ENCODE peak calls at places on chromosomes 13 and 19, in eight cellular contexts. I is HCT116, G is esophagus muscularis mucosa, R is transverse colon, O is spleen, W is sigmoid colon, V is GM23338, X is GM12892. H is an unnamed sample.

GRCh38 chr19:10961073-10961762 is 388 bp downstream of the SMARCA4 start:
- DNase-seq in I (no peak), G (no peak), R (peak), O (no peak), W (peak), V (peak), X (no peak), H (no peak)

GRCh38 chr19:1241417-1242095 is at the start of gene ATP5F1D:
- DNase-seq in I (no peak), G (peak), R (peak), O (peak), W (peak), V (peak), X (peak), H (peak)

GRCh38 chr13:71789952-71790351 is 77.1 kb downstream of the DACH1 start:
- DNase-seq in I (no peak), G (no peak), R (no peak), O (no peak), W (no peak), V (no peak), X (no peak), H (no peak)

GRCh38 chr19:950352-951066 is 24.7 kb downstream of the ARID3A start:
- DNase-seq in I (no peak), G (no peak), R (no peak), O (no peak), W (no peak), V (no peak), X (no peak), H (no peak)

GRCh38 chr13:93915269-93915809 is 564.1 kb downstream of the DCT start:
- DNase-seq in I (no peak), G (no peak), R (no peak), O (no peak), W (no peak), V (no peak), X (no peak), H (no peak)

GRCh38 chr13:24877531-24877930 is 113.6 kb downstream of the RNF17 start:
- DNase-seq in I (no peak), G (no peak), R (no peak), O (no peak), W (no peak), V (no peak), X (no peak), H (no peak)

GRCh38 chr19:38695832-38696732 is 48.2 kb downstream of the CAPN12 start:
- DNase-seq in I (no peak), G (no peak), R (no peak), O (no peak), W (no peak), V (no peak), X (no peak), H (no peak)

GRCh38 chr19:20472854-20473253 is 92.7 kb downstream of the ZNF737 start:
- DNase-seq in I (no peak), G (no peak), R (no peak), O (no peak), W (no peak), V (peak), X (no peak), H (no peak)

GRCh38 chr19:29530549-29531457 is 5.0 kb downstream of the VSTM2B start:
- DNase-seq in I (no peak), G (no peak), R (no peak), O (peak), W (peak), V (peak), X (no peak), H (no peak)

GRCh38 chr13:67574320-67575233 is 344.4 kb upstream of the PCDH9 start:
- DNase-seq in I (no peak), G (no peak), R (no peak), O (no peak), W (no peak), V (no peak), X (no peak), H (no peak)

GRCh38 chr13:84823528-84823927 is 941.3 kb upstream of the SLITRK1 start:
- DNase-seq in I (no peak), G (no peak), R (no peak), O (no peak), W (no peak), V (no peak), X (no peak), H (no peak)

GRCh38 chr19:31402931-31403330 is 53.7 kb upstream of the TSHZ3 start:
- DNase-seq in I (no peak), G (no peak), R (no peak), O (no peak), W (no peak), V (no peak), X (no peak), H (no peak)

DNA sequence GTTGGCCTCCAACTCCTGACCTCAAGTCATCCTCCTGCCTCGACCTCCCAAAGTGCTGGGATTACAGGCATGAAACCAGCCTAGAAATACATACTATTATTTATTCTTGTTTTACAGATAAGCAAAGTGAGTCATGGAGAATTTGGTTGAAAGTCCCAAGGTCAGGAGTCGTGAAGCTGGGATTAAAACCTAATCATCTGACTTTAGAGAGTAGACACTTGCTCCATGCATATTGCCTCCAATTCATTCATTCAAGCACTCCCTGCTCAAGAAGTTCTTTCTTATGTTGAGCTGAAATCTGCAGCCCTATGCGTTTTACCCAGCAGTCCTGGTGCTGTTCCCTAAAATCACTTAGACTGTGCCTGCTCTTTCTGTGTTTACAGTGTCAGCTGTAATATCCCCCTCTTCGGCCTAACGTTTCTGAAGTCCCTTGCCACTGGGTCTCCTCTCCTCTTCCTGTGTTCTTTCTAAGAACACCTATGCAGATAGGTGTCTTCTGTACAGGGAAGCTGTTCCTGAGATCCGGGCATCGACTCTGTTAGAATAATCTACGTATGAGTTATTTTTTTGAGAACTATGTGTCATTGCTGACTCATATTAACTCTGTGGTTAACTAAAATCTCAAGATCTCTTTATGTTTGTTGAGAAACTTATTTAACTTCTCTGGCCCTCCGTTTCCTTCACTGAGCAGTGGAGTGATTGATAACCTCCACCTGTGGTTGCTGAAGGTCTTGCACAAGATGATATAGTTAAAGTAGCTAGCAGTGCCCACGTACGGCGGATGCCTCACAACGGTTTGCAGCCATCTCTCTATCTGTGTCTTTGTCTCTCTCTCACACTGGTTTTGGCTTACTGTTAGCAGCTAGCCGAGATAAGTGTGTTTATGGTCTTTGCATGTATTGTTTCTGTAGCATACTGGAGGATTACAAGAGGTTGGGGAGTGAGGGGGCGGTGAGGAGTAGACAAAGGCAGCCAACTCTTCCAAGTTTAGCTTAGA is 4.6 kb downstream of the ALOX5AP start:
- DNase-seq in I (peak), G (no peak), R (no peak), O (no peak), W (no peak), V (no peak), X (peak), H (no peak)
- TF ChIP-seq POLR2AphosphoS5 in I (no peak), G (no peak), R (no peak), O (no peak), W (no peak), V (no peak), X (peak), H (peak)

GRCh38 chr13:113584205-113584869 is at the start of gene TFDP1:
- DNase-seq in I (peak), G (peak), R (peak), O (peak), W (peak), V (peak), X (peak), H (peak)
- TF ChIP-seq POLR2AphosphoS5 in I (peak), G (no peak), R (no peak), O (peak), W (no peak), V (peak), X (no peak), H (peak)

GRCh38 chr19:49681830-49682229 is 4.8 kb downstream of the PRMT1 start:
- DNase-seq in I (no peak), G (no peak), R (no peak), O (peak), W (no peak), V (no peak), X (no peak), H (no peak)
- TF ChIP-seq POLR2AphosphoS5 in I (no peak), G (no peak), R (no peak), O (peak), W (no peak), V (no peak), X (no peak), H (no peak)

GRCh38 chr19:46856062-46857022 is 4.5 kb upstream of the ARHGAP35 start:
- DNase-seq in I (peak), G (peak), R (peak), O (peak), W (peak), V (peak), X (peak), H (peak)
- TF ChIP-seq POLR2AphosphoS5 in I (no peak), G (peak), R (no peak), O (peak), W (peak), V (peak), X (no peak), H (peak)

DNA sequence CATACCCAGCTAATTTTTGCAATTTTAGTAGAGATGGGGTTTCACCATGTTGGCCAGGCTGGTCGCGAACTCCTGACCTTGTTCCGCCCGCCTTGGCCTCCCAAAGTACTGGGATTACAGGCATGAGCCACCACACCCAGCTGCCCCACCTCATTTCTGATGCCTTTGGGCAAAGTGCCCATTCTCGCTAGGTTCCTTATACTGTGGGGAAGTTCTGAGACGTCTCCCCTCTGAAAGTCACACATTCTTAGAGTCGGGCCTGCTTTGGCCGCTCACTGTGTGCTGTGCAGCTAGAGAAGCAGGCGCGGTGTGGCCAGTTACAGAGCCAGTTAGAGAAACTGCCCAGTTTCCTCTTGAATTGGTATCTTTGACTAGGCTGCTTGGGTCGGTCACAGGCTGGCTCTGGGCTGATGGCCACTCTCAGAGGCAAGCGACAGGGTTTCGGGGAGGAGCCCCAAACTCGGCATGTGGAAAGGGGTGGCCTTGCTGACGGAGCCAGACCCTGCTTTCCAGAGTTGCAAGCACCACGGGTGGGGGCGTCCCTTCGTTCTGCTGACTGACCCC is 18.0 kb downstream of the PRAM1 start:
- DNase-seq in I (no peak), G (no peak), R (peak), O (peak), W (no peak), V (no peak), X (no peak), H (no peak)
- TF ChIP-seq POLR2AphosphoS5 in I (no peak), G (no peak), R (no peak), O (no peak), W (no peak), V (no peak), X (no peak), H (no peak)

GRCh38 chr19:8120636-8121480 is 28.5 kb downstream of the FBN3 start:
- DNase-seq in I (no peak), G (no peak), R (no peak), O (no peak), W (no peak), V (peak), X (no peak), H (no peak)
- TF ChIP-seq POLR2AphosphoS5 in I (no peak), G (no peak), R (no peak), O (no peak), W (no peak), V (no peak), X (no peak), H (no peak)

DNA sequence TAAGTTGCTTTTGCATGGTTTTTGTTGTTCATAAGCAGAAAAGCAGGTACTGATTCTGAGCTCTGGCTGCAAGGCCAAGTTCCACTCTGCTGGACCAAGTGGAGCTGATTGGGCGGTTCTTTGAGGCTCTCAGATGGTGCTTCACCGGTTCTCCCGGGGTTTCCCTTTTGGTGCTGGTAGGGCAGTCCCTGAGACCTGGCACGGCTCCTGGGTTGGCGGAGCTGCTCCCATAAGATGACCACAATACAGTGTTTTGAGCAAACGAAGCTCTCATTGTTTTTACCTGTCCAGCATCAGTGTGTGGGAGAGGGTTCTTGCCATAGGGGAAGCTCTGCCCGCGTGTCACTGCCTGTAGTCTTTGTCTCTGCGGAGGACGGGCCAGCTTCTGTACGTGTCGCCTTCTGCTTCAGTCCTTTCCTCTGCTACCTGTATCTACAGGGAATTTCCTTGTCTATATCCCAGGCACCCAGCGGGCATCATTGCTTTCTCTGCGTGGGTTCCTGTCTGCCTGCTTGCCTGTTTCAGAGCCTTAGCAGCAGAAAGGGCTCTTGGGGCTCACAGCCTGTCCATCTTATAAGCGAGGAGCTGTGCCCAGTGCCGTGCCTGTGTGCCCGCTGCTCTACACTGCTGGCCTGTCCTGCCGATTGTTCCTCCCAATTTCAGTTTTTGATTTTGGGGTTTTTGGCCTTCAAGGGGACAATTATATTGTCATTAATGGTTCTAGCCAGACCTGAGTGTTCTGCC is 2.3 kb downstream of the U2AF2 start:
- DNase-seq in I (no peak), G (no peak), R (no peak), O (no peak), W (no peak), V (no peak), X (no peak), H (peak)
- TF ChIP-seq POLR2AphosphoS5 in I (no peak), G (no peak), R (no peak), O (no peak), W (no peak), V (no peak), X (no peak), H (no peak)

GRCh38 chr13:26601669-26602068 is 44.2 kb downstream of the WASF3 start:
- DNase-seq in I (no peak), G (no peak), R (no peak), O (no peak), W (no peak), V (no peak), X (no peak), H (no peak)
- TF ChIP-seq POLR2AphosphoS5 in I (no peak), G (no peak), R (no peak), O (no peak), W (no peak), V (no peak), X (no peak), H (no peak)